ENCODE peak calls at places on chromosome X, in five cellular contexts. P is hepatocyte, F is colonic mucosa, Z is MM.1S, V is heart right ventricle. R is an unnamed sample.
A peak's percentile ranks its signal among the peaks of the same experiment; 100 is the strongest.

GRCh38 chrX:49001521-49002090 is 458 bp downstream of the GRIPAP1 start:
- DNase-seq in P (peak; percentile 20), Z (peak; percentile 19), V (no peak), F (peak; percentile 21), R (peak; percentile 64)

GRCh38 chrX:10542549-10542948 is 77.8 kb downstream of the MID1 start:
- DNase-seq in P (no peak), Z (no peak), F (no peak), V (no peak), R (no peak)

GRCh38 chrX:139883984-139884383 is 48.9 kb downstream of the ATP11C start:
- DNase-seq in Z (no peak), F (no peak), P (no peak), V (no peak), R (no peak)

GRCh38 chrX:130401415-130402210 is at the start of gene RBMX2:
- DNase-seq in F (peak; percentile 74), Z (peak; percentile 78), P (peak; percentile 90), V (peak; percentile 80), R (peak; percentile 89)

GRCh38 chrX:107676559-107677378 is 48.5 kb downstream of the PRPS1 start:
- DNase-seq in P (peak; percentile 89), F (peak; percentile 75), V (peak; percentile 81), Z (peak; percentile 61), R (peak; percentile 95)

GRCh38 chrX:71184803-71185495 is 38.1 kb upstream of the GJB1 start:
- DNase-seq in V (no peak), P (no peak), Z (no peak), F (no peak), R (no peak)

GRCh38 chrX:112738347-112739033 is 58.8 kb upstream of the LHFPL1 start:
- DNase-seq in F (no peak), V (no peak), Z (no peak), P (no peak), R (no peak)

GRCh38 chrX:101399825-101400224 is 7.9 kb downstream of the GLA start:
- DNase-seq in V (no peak), P (no peak), Z (no peak), F (no peak), R (no peak)

GRCh38 chrX:19193584-19193983 is 71.3 kb upstream of the ADGRG2 start:
- DNase-seq in V (no peak), F (no peak), P (no peak), Z (no peak), R (no peak)

GRCh38 chrX:72685810-72686465 is 28.2 kb downstream of the PHKA1 start:
- DNase-seq in F (peak; percentile 25), V (no peak), Z (no peak), P (no peak), R (no peak)

GRCh38 chrX:149275836-149276235 is 229.3 kb downstream of the IDS start:
- DNase-seq in F (no peak), P (no peak), Z (no peak), V (no peak), R (no peak)

GRCh38 chrX:3468031-3468430 is 121.6 kb upstream of the MXRA5 start:
- DNase-seq in V (no peak), Z (no peak), P (no peak), F (no peak), R (no peak)

GRCh38 chrX:131854586-131854985 is 168.5 kb upstream of the STK26 start:
- DNase-seq in Z (no peak), V (no peak), F (no peak), P (no peak), R (no peak)

GRCh38 chrX:103628386-103629290 is at the start of gene TCEAL1:
- DNase-seq in F (peak; percentile 70), V (peak; percentile 46), P (peak; percentile 86), Z (peak; percentile 67), R (peak; percentile 80)

GRCh38 chrX:118182050-118182449 is 65.4 kb upstream of the KLHL13 start:
- DNase-seq in V (no peak), Z (no peak), F (no peak), P (no peak), R (no peak)

GRCh38 chrX:29911673-29912072 is 303.7 kb upstream of the MAGEB2 start:
- DNase-seq in Z (no peak), F (no peak), P (no peak), V (no peak), R (no peak)

GRCh38 chrX:1423215-1423614 is 29.5 kb downstream of the ASMTL start:
- DNase-seq in F (no peak), P (no peak), V (no peak), Z (no peak), R (peak; percentile 6)
- H3K36me3 ChIP-seq in F (peaks cover 3% of the 10 kb centered on the region), P (no peaks in the 10 kb centered on the region), V (peaks cover 70% of the 10 kb centered on the region), Z (no peaks in the 10 kb centered on the region), R (peaks cover 46% of the 10 kb centered on the region)

DNA sequence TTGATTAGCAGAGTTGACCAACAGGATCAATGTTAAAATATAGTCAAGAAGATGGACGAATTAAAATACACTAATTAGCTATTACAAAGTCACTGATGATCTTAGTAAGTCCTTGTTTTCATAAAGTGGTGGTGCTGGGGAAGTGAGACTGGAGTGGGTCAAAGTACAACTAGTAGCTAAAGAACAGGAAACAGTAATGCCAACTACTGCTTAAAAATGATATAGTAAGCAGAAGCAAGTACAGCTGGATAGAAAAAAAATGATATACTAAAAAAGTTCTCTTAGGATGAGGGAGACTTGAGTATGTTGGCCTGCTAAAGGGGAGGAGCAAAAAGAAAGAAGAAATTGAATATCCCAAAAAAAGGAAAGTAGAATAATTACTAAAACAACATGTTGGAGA is 580.8 kb upstream of the FTHL17 start:
- DNase-seq in V (no peak), P (no peak), Z (no peak), F (no peak), R (no peak)
- H3K36me3 ChIP-seq in V (no peaks in the 10 kb centered on the region), P (no peaks in the 10 kb centered on the region), Z (no peaks in the 10 kb centered on the region), F (no peaks in the 10 kb centered on the region), R (no peaks in the 10 kb centered on the region)

GRCh38 chrX:153722704-153723350 is 1.4 kb downstream of the BCAP31 start:
- DNase-seq in F (no peak), V (no peak), Z (no peak), P (no peak), R (peak; percentile 71)

GRCh38 chrX:153714256-153714655 is 9.9 kb downstream of the BCAP31 start:
- DNase-seq in V (no peak), P (no peak), F (no peak), Z (no peak), R (no peak)

GRCh38 chrX:153719238-153719637 is 4.9 kb downstream of the BCAP31 start:
- DNase-seq in Z (no peak), P (no peak), V (no peak), F (no peak), R (no peak)

GRCh38 chrX:153719701-153720100 is 4.5 kb downstream of the BCAP31 start:
- DNase-seq in P (no peak), Z (no peak), V (no peak), F (no peak), R (no peak)

DNA sequence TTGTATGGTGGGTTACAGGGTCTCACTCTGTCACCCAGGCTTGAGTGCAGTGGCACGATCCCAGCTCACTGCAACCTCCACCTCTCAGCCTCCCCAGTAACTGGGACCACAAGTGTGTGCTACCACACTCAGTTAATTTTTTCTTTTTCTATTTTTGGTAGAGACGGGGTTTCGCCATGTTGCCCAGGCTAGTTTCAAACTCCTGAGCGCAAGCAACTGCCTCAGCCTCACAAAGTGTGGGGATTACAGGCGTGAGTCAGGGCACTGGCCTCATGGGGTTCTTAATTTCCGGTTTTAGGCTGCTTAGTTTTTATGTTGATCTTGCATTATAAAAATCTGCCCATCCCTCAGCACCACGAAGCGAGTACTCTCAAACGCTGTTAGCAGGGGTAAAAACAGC is 6.7 kb downstream of the BCAP31 start:
- DNase-seq in V (no peak), Z (no peak), F (no peak), P (no peak), R (no peak)
- H3K36me3 ChIP-seq in V (peaks cover 95% of the 10 kb centered on the region), Z (peaks cover 2% of the 10 kb centered on the region), F (no peaks in the 10 kb centered on the region), P (no peaks in the 10 kb centered on the region), R (peaks cover 50% of the 10 kb centered on the region)

GRCh38 chrX:54550821-54551220 is 20.8 kb downstream of the GNL3L start:
- DNase-seq in F (no peak), P (no peak), V (no peak), Z (no peak), R (no peak)
- H3K36me3 ChIP-seq in F (peaks cover 3% of the 10 kb centered on the region), P (no peaks in the 10 kb centered on the region), V (peaks cover 100% of the 10 kb centered on the region), Z (no peaks in the 10 kb centered on the region), R (peaks cover 44% of the 10 kb centered on the region)

GRCh38 chrX:16870861-16871584 is 861 bp upstream of the RBBP7 start:
- DNase-seq in F (peak; percentile 27), V (peak; percentile 39), P (peak; percentile 47), Z (no peak), R (no peak)

GRCh38 chrX:16873106-16873505 is 2.9 kb upstream of the RBBP7 start:
- DNase-seq in V (no peak), P (no peak), F (no peak), Z (no peak), R (no peak)

GRCh38 chrX:16876696-16877095 is 6.5 kb upstream of the RBBP7 start:
- DNase-seq in P (no peak), V (no peak), F (no peak), Z (no peak), R (no peak)

GRCh38 chrX:16870095-16870860 is at the start of gene RBBP7:
- DNase-seq in P (peak; percentile 99), Z (peak; percentile 86), F (peak; percentile 94), V (peak; percentile 92), R (peak; percentile 95)

GRCh38 chrX:16874458-16875095 is 4.4 kb upstream of the RBBP7 start:
- DNase-seq in P (no peak), Z (no peak), V (no peak), F (no peak), R (no peak)
- H3K36me3 ChIP-seq in P (no peaks in the 10 kb centered on the region), Z (no peaks in the 10 kb centered on the region), V (no peaks in the 10 kb centered on the region), F (no peaks in the 10 kb centered on the region), R (no peaks in the 10 kb centered on the region)

DNA sequence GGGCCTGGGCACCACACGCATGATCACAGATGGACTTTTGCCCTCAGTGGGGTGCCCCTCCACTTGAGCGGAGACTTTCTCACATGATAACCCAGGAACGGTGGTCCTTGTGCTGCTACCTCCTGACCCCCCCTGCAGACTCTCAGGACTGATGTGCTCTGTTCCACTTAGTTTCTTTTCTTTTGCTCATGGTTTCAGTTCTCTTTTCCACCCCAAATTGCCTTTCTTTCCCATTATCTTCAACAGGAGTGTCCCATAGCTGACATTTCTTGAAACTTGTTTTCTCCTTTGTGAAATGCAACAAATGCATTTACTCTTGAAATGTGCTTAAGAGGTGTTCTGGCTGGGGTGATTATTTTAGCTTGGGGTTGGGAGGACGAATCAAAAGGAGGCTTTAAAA is 9.0 kb downstream of the MPC1L start:
- DNase-seq in P (no peak), V (no peak), Z (no peak), F (no peak), R (no peak)
- H3K36me3 ChIP-seq in P (no peaks in the 10 kb centered on the region), V (peaks cover 100% of the 10 kb centered on the region), Z (peaks cover 5% of the 10 kb centered on the region), F (peaks cover 19% of the 10 kb centered on the region), R (peaks cover 64% of the 10 kb centered on the region)